ENCODE peak calls at places on chromosome 3, in eight cellular contexts. Q is body of pancreas, J is K562, P is HCT116, T is left ventricle myocardium inferior, C is lower lobe of right lung, U is ovary, Z is uterus. M is an unnamed sample.

GRCh38 chr3:180306691-180307090 is 270.0 kb upstream of the PEX5L start:
- DNase-seq in Q (peak; percentile 29), P (no peak), C (no peak), J (no peak), Z (no peak), T (no peak), U (no peak), M (no peak)

GRCh38 chr3:189172668-189173419 is 1.1 kb downstream of the TPRG1 start:
- DNase-seq in C (no peak), P (no peak), J (no peak), U (no peak), Z (no peak), T (no peak), Q (no peak), M (no peak)

GRCh38 chr3:51311055-51311454 is 74.0 kb upstream of the MANF start:
- DNase-seq in Q (no peak), P (peak; percentile 23), J (peak; percentile 11), U (no peak), T (no peak), Z (no peak), C (no peak), M (no peak)

GRCh38 chr3:134211797-134212196 is 38.9 kb downstream of the RYK start:
- DNase-seq in Z (no peak), J (peak; percentile 19), P (peak; percentile 31), T (no peak), C (no peak), Q (peak; percentile 27), U (no peak), M (peak; percentile 33)

GRCh38 chr3:148102156-148102555 is 595.5 kb upstream of the AGTR1 start:
- DNase-seq in T (no peak), J (no peak), P (no peak), C (no peak), Q (no peak), Z (no peak), U (no peak), M (no peak)

GRCh38 chr3:8990266-8991215 is 27.3 kb upstream of the RAD18 start:
- DNase-seq in T (no peak), U (peak; percentile 53), J (no peak), C (no peak), P (no peak), Z (no peak), Q (no peak), M (no peak)

GRCh38 chr3:52530918-52531635 is 2.6 kb downstream of the NT5DC2 start:
- DNase-seq in J (no peak), Z (no peak), C (no peak), U (peak; percentile 25), T (peak; percentile 72), P (no peak), Q (no peak), M (peak; percentile 82)

GRCh38 chr3:69283496-69283895 is 102.4 kb downstream of the FRMD4B start:
- DNase-seq in C (no peak), U (no peak), P (no peak), J (no peak), T (no peak), Q (no peak), Z (no peak), M (no peak)

GRCh38 chr3:113097821-113098516 is 107.2 kb downstream of the GTPBP8 start:
- DNase-seq in Z (no peak), T (no peak), U (no peak), J (no peak), P (peak; percentile 80), Q (no peak), C (no peak), M (no peak)

GRCh38 chr3:70040386-70040785 is 40.9 kb downstream of the SAMMSON start:
- DNase-seq in Q (no peak), T (no peak), P (no peak), J (no peak), Z (no peak), U (no peak), C (no peak), M (no peak)

GRCh38 chr3:197380786-197381185 is 82.4 kb upstream of the DLG1 start:
- DNase-seq in P (no peak), Q (no peak), T (no peak), J (no peak), U (no peak), C (no peak), Z (no peak), M (no peak)

GRCh38 chr3:63228677-63229076 is 49.4 kb upstream of the SYNPR start:
- DNase-seq in U (no peak), J (peak; percentile 25), Z (no peak), C (no peak), Q (peak; percentile 29), T (no peak), P (peak; percentile 16), M (no peak)

GRCh38 chr3:27535809-27536392 is 51.7 kb upstream of the SLC4A7 start:
- DNase-seq in C (no peak), U (no peak), Z (no peak), P (no peak), Q (no peak), T (no peak), J (no peak), M (no peak)

GRCh38 chr3:132038198-132038825 is 3.5 kb upstream of the CPNE4 start:
- DNase-seq in Z (no peak), U (no peak), C (no peak), P (no peak), T (no peak), Q (no peak), J (no peak), M (no peak)

GRCh38 chr3:34298668-34299067 is 500.2 kb downstream of the PDCD6IP start:
- DNase-seq in T (no peak), P (no peak), J (no peak), Z (no peak), C (no peak), U (no peak), Q (no peak), M (no peak)

GRCh38 chr3:108528459-108529231 is 18.2 kb upstream of the MYH15 start:
- DNase-seq in Z (no peak), J (no peak), C (no peak), P (no peak), Q (no peak), T (no peak), U (no peak), M (no peak)

GRCh38 chr3:105791134-105791533 is 77.7 kb downstream of the CBLB start:
- DNase-seq in Q (no peak), C (no peak), Z (no peak), P (no peak), T (no peak), J (no peak), U (no peak), M (no peak)

GRCh38 chr3:105791919-105792786 is 76.7 kb downstream of the CBLB start:
- DNase-seq in U (peak; percentile 65), T (peak; percentile 80), C (no peak), J (no peak), Q (peak; percentile 19), P (no peak), Z (peak; percentile 81), M (peak; percentile 88)

GRCh38 chr3:105793040-105793439 is 75.8 kb downstream of the CBLB start:
- DNase-seq in Q (no peak), C (no peak), T (no peak), J (no peak), U (no peak), P (no peak), Z (no peak), M (no peak)

GRCh38 chr3:105788548-105789036 is 80.2 kb downstream of the CBLB start:
- DNase-seq in T (no peak), P (no peak), U (no peak), J (no peak), Z (no peak), C (no peak), Q (no peak), M (no peak)

DNA sequence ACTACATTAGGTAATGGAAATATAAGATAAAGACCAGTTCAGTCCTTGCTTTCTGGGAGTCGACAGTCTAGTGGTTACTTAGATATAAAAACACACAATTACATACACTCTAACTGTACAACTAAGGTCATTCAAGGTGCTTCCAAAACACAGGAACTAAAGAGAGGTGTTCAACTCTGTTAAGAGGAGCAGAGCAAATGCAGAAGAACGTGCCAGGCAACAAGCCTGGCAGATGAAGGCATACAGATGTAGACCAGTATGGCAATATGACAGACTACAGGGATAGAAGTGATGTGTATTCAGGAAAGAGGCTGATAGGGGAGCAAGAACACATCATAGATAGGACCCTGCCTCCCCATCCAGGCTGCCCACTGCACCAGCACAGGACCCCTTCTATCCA is 78.3 kb downstream of the CBLB start:
- DNase-seq in J (no peak), P (no peak), T (no peak), U (no peak), Z (no peak), Q (no peak), C (no peak), M (no peak)
- H3K4me1 ChIP-seq in J (no peaks in the 10 kb centered on the region), P (peaks cover 9% of the 10 kb centered on the region), T (peaks cover 94% of the 10 kb centered on the region), U (peaks cover 7% of the 10 kb centered on the region), Z (peaks cover 11% of the 10 kb centered on the region), Q (no peaks in the 10 kb centered on the region), C (peaks cover 19% of the 10 kb centered on the region), M (peaks cover 53% of the 10 kb centered on the region)

GRCh38 chr3:16401273-16401672 is 112.2 kb downstream of the RFTN1 start:
- DNase-seq in U (no peak), Q (no peak), C (no peak), T (no peak), P (no peak), Z (no peak), J (no peak), M (no peak)
- H3K4me1 ChIP-seq in U (peaks cover 16% of the 10 kb centered on the region), Q (no peaks in the 10 kb centered on the region), C (peaks cover 25% of the 10 kb centered on the region), T (peaks cover 55% of the 10 kb centered on the region), P (no peaks in the 10 kb centered on the region), Z (peaks cover 9% of the 10 kb centered on the region), J (no peaks in the 10 kb centered on the region), M (peaks cover 29% of the 10 kb centered on the region)

DNA sequence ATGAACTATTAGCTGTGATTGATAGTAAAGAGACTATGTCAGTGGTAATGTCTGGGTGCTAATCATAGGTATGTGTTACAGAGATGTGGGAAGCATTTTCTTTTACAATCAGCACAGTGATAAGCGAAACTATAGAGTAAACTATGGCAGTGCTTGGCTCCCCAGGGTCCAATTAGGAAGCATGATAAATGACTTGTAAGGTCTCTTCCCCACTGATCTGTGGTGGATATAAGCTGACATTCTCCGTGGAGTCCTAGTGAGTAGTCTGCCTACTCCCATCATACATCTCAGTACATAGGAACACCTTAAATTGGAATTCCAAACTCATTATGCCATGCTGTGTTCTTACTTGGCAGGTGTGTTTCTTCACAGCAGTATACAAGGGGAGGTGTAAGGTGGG is 204.2 kb downstream of the GAP43 start:
- DNase-seq in P (no peak), T (no peak), J (no peak), Q (no peak), C (no peak), Z (no peak), U (no peak), M (no peak)
- H3K4me1 ChIP-seq in P (no peaks in the 10 kb centered on the region), T (no peaks in the 10 kb centered on the region), J (no peaks in the 10 kb centered on the region), Q (no peaks in the 10 kb centered on the region), C (no peaks in the 10 kb centered on the region), Z (no peaks in the 10 kb centered on the region), U (no peaks in the 10 kb centered on the region), M (no peaks in the 10 kb centered on the region)

GRCh38 chr3:173708191-173708590 is 310.6 kb downstream of the NLGN1 start:
- DNase-seq in C (no peak), Q (no peak), J (no peak), U (no peak), T (no peak), P (no peak), Z (no peak), M (no peak)
- H3K4me1 ChIP-seq in C (no peaks in the 10 kb centered on the region), Q (peaks cover 14% of the 10 kb centered on the region), J (no peaks in the 10 kb centered on the region), U (no peaks in the 10 kb centered on the region), T (no peaks in the 10 kb centered on the region), P (peaks cover 6% of the 10 kb centered on the region), Z (no peaks in the 10 kb centered on the region), M (no peaks in the 10 kb centered on the region)

M was measured in heart left ventricle.